ENCODE peak calls at places on chromosomes 16 and 17, in six cellular contexts. Q is CD4-positive, alpha-beta memory T cell; T is mammary epithelial cell; Z is naive thymus-derived CD4-positive, alpha-beta T cell; M is thoracic aorta; V is right lobe of liver. D is an unnamed sample. For H3K4me1 and H3K9me3, the result is how much of the 10 kb centered on the place peaks cover.

GRCh38 chr17:28717578-28718316 is at the start of gene RAB34:
- DNase-seq in M (peak), T (peak), Q (no peak), V (no peak), Z (no peak), D (peak)

GRCh38 chr16:68752602-68753001 is 15.5 kb downstream of the CDH1 start:
- DNase-seq in Q (no peak), V (no peak), T (no peak), M (no peak), Z (no peak), D (no peak)

GRCh38 chr17:63973930-63974593 is 1.3 kb upstream of the SCN4A start:
- DNase-seq in Q (no peak), T (peak), V (no peak), M (no peak), Z (no peak), D (no peak)

GRCh38 chr17:66829386-66829864 is 5.5 kb upstream of the CACNG5 start:
- DNase-seq in M (no peak), Z (no peak), T (peak), Q (no peak), V (no peak), D (no peak)

GRCh38 chr17:36131931-36132330 is 28.3 kb downstream of the CCL4 start:
- DNase-seq in M (no peak), T (no peak), V (no peak), Z (no peak), Q (no peak), D (no peak)

GRCh38 chr17:59838196-59838911 is 54.4 kb downstream of the TUBD1 start:
- DNase-seq in T (no peak), Q (peak), M (no peak), Z (no peak), V (no peak), D (no peak)

GRCh38 chr17:70655179-70655578 is 485.8 kb downstream of the KCNJ2 start:
- DNase-seq in M (no peak), Z (no peak), V (no peak), T (no peak), Q (no peak), D (no peak)

GRCh38 chr16:14378131-14378551 is 251.9 kb downstream of the PARN start:
- DNase-seq in Q (no peak), M (no peak), T (peak), Z (no peak), V (no peak), D (no peak)

GRCh38 chr16:24255446-24256352 is at the start of gene CACNG3:
- DNase-seq in V (peak), Z (peak), M (no peak), T (peak), Q (peak), D (peak)

GRCh38 chr17:45227101-45227591 is 5.5 kb downstream of the FMNL1 start:
- DNase-seq in M (no peak), V (no peak), Q (no peak), Z (no peak), T (no peak), D (no peak)

GRCh38 chr17:27522028-27522639 is 65.9 kb downstream of the KSR1 start:
- DNase-seq in M (no peak), Z (no peak), T (no peak), V (no peak), Q (no peak), D (no peak)

GRCh38 chr17:48645639-48646182 is 19.6 kb upstream of the HOXB9 start:
- DNase-seq in Z (no peak), M (no peak), Q (no peak), V (no peak), T (no peak), D (no peak)

GRCh38 chr16:11370084-11370931 is 25.0 kb downstream of the RMI2 start:
- DNase-seq in M (no peak), V (no peak), Q (no peak), T (no peak), Z (no peak), D (no peak)

GRCh38 chr17:47987240-47987835 is 16.4 kb downstream of the CDK5RAP3 start:
- DNase-seq in M (no peak), V (no peak), T (no peak), Q (no peak), Z (no peak), D (no peak)

GRCh38 chr16:30032083-30032819 is 1.2 kb upstream of the TLCD3B start:
- DNase-seq in T (peak), V (no peak), Z (no peak), M (no peak), Q (peak), D (no peak)

GRCh38 chr16:62225675-62226074 is 189.4 kb upstream of the CDH8 start:
- DNase-seq in Q (no peak), Z (no peak), T (peak), V (peak), M (no peak), D (peak)

GRCh38 chr17:75848523-75849303 is 4.5 kb upstream of the UNC13D start:
- DNase-seq in T (peak), M (no peak), Q (peak), Z (peak), V (peak), D (peak)

GRCh38 chr16:12017583-12017982 is 41.0 kb downstream of the SNX29 start:
- DNase-seq in Q (no peak), Z (no peak), V (no peak), T (no peak), M (no peak), D (no peak)

GRCh38 chr16:30615358-30616076 is 5.3 kb upstream of the ZNF689 start:
- DNase-seq in Z (peak), T (no peak), M (no peak), V (peak), Q (peak), D (peak)

GRCh38 chr17:17541640-17542001 is 45.4 kb upstream of the RASD1 start:
- DNase-seq in V (no peak), Q (no peak), Z (no peak), T (no peak), M (no peak), D (no peak)

GRCh38 chr16:2586241-2586640 is 48.4 kb downstream of the PDPK1 start:
- DNase-seq in Q (no peak), T (no peak), M (no peak), Z (no peak), V (no peak), D (no peak)

GRCh38 chr17:67198131-67198530 is 46.9 kb downstream of the HELZ start:
- DNase-seq in T (no peak), M (no peak), Q (no peak), V (no peak), Z (no peak), D (no peak)

GRCh38 chr17:73902416-73903181 is 258.4 kb upstream of the SDK2 start:
- DNase-seq in V (no peak), Q (no peak), T (no peak), M (no peak), Z (no peak), D (peak)
- H3K4me3 ChIP-seq in V (no peak), Q (no peak), T (no peak), M (peak), Z (no peak), D (peak)

GRCh38 chr16:57476546-57477410 is 9.5 kb downstream of the DOK4 start:
- DNase-seq in V (peak), M (no peak), T (no peak), Z (no peak), Q (no peak), D (no peak)
- H3K4me1 ChIP-seq in V (under half), M (under half), T (under half), Z (under half), Q (under half), D (under half)

DNA sequence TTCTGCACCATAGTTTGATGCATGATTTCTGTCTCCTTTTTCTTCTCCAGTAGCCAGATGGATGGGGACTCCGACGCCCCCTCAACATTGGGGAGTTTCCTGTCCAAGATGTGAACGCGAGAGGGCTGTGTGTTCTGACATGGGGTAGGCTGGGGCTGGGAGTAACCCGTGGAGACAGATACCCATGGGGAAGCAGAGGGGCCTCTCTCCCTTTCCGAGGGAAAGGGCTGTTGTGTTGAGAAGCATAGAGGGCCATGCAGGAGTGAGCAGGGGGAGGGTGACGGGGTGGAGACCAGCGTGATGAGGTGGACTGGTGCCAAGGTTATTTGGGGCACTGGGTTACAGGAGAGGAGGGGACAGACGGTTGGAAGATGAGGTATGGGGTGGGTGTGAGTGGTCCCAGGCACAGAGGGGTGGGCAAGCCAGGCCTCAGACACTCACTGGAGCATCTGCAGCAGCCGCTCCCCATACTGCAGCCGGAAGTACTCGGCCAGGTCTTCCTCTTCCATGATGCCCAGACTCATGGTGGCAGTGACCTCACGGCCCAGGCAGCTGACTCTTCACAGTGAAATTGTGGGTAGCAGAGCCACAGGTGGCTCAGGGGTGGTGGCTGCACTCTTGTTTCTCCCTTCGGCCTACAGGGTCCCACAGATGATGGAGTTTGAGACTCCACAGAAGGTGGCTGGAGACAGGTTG is 402 bp downstream of the CCDC42 start:
- DNase-seq in V (no peak), T (no peak), Z (no peak), M (no peak), Q (no peak), D (no peak)
- H3K9me3 ChIP-seq in V (under half), T (under half), Z (under half), M (under half), Q (under half), D (under half)

DNA sequence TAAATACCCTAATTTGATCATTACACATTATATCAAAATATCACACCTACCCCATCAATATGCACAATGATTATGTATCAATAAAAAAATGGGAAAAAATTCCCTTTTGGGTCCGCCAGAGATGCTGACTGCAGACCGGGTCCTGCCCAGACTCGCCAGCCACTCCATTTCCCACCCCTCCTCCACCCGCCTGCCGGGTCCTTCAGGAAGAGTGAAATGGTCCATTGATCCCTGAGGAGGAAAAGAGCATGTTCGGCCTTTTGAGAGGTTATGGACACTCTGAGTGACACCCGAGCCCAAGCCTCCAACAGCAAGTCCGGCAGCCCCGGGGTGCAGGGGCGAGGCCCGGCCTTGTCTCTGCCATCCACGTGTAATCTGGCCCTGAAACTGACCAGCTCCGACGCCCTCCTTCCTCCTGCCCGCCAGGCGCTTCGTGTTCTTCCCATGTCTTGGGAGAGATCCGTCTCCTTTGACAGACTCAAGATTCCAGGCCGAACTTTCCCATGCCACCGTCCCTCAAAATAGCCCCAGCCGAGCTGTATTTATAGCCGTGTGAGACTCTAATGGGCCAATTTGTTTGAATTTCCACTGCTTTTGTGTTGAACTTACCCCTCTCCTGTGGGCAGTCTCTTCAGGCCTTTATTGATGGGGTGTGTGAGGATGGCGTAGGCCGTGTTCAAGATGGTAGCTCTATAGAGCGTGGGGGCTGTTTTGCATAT is 124.1 kb upstream of the ZFHX3 start:
- DNase-seq in Q (no peak), M (no peak), Z (no peak), T (no peak), V (no peak), D (peak)
- H3K4me3 ChIP-seq in Q (no peak), M (peak), Z (no peak), T (no peak), V (no peak), D (no peak)

GRCh38 chr17:40598928-40599627 is 33.8 kb upstream of the CCR7 start:
- DNase-seq in Z (no peak), T (no peak), V (no peak), Q (peak), M (no peak), D (peak)

GRCh38 chr17:40604327-40605080 is 39.2 kb upstream of the CCR7 start:
- DNase-seq in Z (no peak), Q (no peak), M (no peak), V (no peak), T (no peak), D (no peak)

GRCh38 chr17:40605301-40605700 is 40.0 kb upstream of the CCR7 start:
- DNase-seq in T (no peak), M (no peak), V (no peak), Z (peak), Q (peak), D (no peak)

GRCh38 chr17:40600486-40601046 is 35.3 kb upstream of the CCR7 start:
- DNase-seq in M (no peak), Q (no peak), T (no peak), V (no peak), Z (no peak), D (no peak)

GRCh38 chr17:40602445-40603443 is 37.5 kb upstream of the CCR7 start:
- DNase-seq in V (no peak), M (no peak), T (no peak), Z (peak), Q (peak), D (no peak)
- H3K4me1 ChIP-seq in V (under half), M (under half), T (under half), Z (half or more), Q (half or more), D (under half)

GRCh38 chr16:35207059-35207999 is 1747.9 kb downstream of the TP53TG3F start:
- DNase-seq in M (no peak), V (no peak), T (no peak), Q (no peak), Z (no peak), D (no peak)
- H3K9me3 ChIP-seq in M (under half), V (under half), T (under half), Q (under half), Z (under half), D (under half)

DNA sequence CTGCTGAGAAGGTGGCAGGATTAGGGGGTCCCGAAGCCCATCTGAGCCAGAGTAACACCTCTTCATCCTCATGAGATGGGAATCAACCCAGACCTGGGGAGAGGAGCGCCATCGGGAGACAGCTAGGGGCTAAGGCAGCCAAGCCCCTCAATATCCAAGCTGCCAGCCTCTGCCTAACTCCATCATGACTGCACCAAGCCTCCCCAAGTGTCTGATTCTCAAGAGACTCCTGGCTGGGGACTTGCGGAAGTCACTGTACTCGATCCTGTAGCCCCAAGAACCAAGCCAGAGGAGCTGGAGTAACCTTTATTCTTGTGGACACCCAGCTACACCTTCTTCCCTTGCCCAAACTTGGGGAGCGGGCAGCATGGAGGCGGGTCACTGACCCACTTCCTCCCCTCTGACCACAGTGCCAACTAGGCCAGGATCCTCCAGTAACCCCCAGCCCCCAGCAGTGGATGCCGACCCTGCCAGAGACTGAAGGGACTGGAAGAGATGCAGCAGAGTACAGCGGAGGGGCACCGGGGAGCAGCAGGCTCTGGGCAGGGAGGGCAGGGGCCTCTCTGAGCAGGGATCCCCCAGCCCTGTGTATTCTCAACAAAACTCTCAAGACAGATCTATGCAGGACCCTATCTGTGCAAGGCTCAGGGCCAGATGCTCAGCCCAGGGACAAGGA is 13.3 kb downstream of the HDAC5 start:
- DNase-seq in V (no peak), Z (no peak), M (no peak), T (no peak), Q (no peak), D (no peak)
- H3K4me3 ChIP-seq in V (peak), Z (no peak), M (peak), T (no peak), Q (no peak), D (peak)

DNA sequence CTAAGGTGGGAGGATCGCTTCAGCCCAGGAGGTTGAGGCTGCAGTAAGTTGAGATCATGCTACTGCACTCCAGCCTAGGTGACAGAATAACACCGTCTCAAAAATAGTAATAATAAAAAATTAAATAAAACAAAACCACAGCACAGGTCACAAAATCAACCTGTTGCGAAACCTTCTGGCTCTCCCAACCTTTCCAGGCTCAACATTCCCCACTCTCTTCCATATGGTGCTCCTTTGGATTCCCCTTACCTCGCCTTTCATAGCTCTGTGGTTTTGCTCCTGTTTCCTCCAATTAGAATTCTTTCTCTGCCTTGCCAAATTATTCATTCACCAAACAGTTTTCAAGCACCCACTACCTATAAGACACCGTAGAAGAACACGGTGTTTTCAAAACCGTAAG is 4.7 kb downstream of the ZDHHC7 start:
- DNase-seq in T (no peak), Q (no peak), V (no peak), M (no peak), Z (no peak), D (no peak)
- H3K4me1 ChIP-seq in T (half or more), Q (half or more), V (under half), M (half or more), Z (under half), D (half or more)

DNA sequence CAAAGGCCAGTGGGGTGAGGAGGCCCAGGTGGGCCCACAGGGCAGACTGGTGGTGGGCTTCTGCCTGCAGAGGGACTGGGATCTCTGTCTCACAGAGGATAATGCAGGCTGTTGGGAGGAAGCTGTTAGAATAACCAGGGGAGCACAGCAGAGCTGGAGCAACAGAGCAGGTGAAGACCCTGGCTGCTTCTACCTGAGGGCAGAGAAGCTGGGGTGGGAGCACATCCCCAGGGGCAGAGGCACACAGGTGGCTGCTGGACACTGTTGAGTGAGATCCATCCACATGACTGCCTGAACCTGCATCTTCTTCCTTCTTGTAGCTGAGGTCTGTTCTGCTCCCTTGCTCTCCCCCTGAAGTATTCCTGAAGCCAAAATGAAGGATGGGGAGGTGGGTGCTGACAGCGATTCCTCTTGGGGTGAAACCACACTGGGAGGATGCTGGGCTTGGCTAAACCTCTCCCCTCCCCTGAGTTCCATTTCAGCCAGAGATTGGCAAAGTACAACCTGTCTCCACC is 1725.0 kb downstream of the TP53TG3F start:
- DNase-seq in T (no peak), V (no peak), Z (no peak), Q (no peak), M (no peak), D (no peak)
- H3K9me3 ChIP-seq in T (under half), V (under half), Z (under half), Q (under half), M (under half), D (under half)